ENCODE peak calls at places on chromosome 12, in four cellular contexts. K is heart left ventricle, S is psoas muscle, A is gastrocnemius medialis. G is an unnamed sample.

GRCh38 chr12:115963030-115963480 is 314.4 kb downstream of the MED13L start:
- DNase-seq in K (no peak), S (no peak), A (no peak), G (no peak)

GRCh38 chr12:64747681-64748080 is 11.5 kb downstream of the GNS start:
- DNase-seq in K (no peak), S (no peak), A (no peak), G (no peak)

GRCh38 chr12:118055144-118055557 is 5.8 kb downstream of the WSB2 start:
- DNase-seq in K (no peak), S (peak; percentile 54), A (peak; percentile 48), G (no peak)

GRCh38 chr12:7602287-7602686 is 63.4 kb downstream of the APOBEC1 start:
- DNase-seq in K (no peak), S (no peak), A (no peak), G (no peak)

GRCh38 chr12:81257952-81258551 is 180.2 kb downstream of the ACSS3 start:
- DNase-seq in K (no peak), S (no peak), A (no peak), G (no peak)

GRCh38 chr12:94922561-94922960 is 80.9 kb downstream of the NDUFA12 start:
- DNase-seq in K (no peak), S (no peak), A (no peak), G (no peak)

GRCh38 chr12:6508087-6508486 is 14.2 kb downstream of the NCAPD2 start:
- DNase-seq in K (no peak), S (no peak), A (no peak), G (no peak)

GRCh38 chr12:71685312-71685906 is 473 bp upstream of the TMEM19 start:
- DNase-seq in K (no peak), S (no peak), A (no peak), G (no peak)

GRCh38 chr12:113935459-113935858 is 30.7 kb downstream of the RBM19 start:
- DNase-seq in K (no peak), S (no peak), A (no peak), G (no peak)

GRCh38 chr12:22173154-22173553 is 127.1 kb downstream of the CMAS start:
- DNase-seq in K (no peak), S (no peak), A (no peak), G (no peak)

GRCh38 chr12:61923152-61923551 is 337.1 kb upstream of the USP15 start:
- DNase-seq in K (no peak), S (no peak), A (no peak), G (no peak)

GRCh38 chr12:12266389-12266872 is 413 bp downstream of the LRP6 start:
- DNase-seq in K (no peak), S (no peak), A (peak; percentile 20), G (no peak)

GRCh38 chr12:105355752-105356151 is 25.3 kb downstream of the C12orf75 start:
- DNase-seq in K (no peak), S (no peak), A (no peak), G (peak; percentile 24)

GRCh38 chr12:7907009-7907408 is 29.0 kb downstream of the SLC2A3 start:
- DNase-seq in K (no peak), S (no peak), A (no peak), G (no peak)

GRCh38 chr12:2332947-2333346 is 280.2 kb downstream of the CACNA1C start:
- DNase-seq in K (no peak), S (no peak), A (no peak), G (no peak)

GRCh38 chr12:55728932-55729591 is at the start of gene CD63:
- DNase-seq in K (peak; percentile 94), S (peak; percentile 95), A (peak; percentile 93), G (no peak)

GRCh38 chr12:55730447-55730820 is 1.6 kb upstream of the CD63 start:
- DNase-seq in K (no peak), S (no peak), A (no peak), G (no peak)

GRCh38 chr12:55728185-55728931 is 451 bp downstream of the CD63 start:
- DNase-seq in K (peak; percentile 90), S (peak; percentile 85), A (peak; percentile 74), G (no peak)

GRCh38 chr12:55727643-55728184 is 1.1 kb downstream of the CD63 start:
- DNase-seq in K (no peak), S (peak; percentile 73), A (peak; percentile 82), G (no peak)

DNA sequence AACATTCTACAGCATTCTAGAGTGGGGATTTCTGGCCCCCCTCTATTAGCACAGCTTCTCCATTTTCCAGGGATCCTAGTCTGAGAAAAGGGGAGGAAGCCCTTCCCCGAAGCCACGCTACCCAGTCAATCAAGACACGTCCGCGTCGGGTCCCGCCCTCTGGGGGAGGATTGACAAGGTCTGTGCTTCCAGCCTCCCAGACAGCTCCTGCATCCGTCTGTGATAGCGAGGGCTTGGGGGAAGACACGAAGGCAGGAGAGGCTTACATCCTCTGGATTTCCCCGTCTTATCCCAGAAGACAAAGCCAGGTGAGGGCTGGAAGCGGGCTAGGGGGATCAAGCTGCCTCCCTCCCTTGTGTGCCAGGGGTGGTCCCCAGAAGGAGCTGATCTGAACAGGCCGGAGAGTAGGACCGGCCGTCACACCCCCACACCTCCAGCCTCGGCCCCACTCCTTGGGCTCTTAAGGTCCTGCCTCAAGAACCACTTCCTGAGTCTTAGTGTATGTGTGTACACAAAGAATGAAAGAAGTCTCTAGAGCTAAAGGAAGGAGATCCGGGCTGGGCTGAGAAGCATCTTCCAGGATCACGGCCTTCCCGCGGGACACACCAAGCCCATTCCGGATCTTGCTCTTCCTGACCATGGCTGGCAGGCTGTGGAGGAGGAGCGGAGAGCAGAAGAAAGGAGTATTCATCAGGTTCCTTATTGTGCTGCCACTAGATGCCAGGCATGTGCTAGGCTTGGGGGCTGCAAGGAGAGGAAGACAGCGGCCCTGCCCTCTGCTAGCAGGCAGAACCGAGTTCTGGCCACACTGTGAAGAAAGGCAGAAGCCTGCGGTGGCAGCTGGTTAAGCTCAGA is 1.0 kb upstream of the CD63 start:
- DNase-seq in K (peak; percentile 94), S (peak; percentile 92), A (peak; percentile 93), G (no peak)
- TF ChIP-seq CTCF in K (no peak), S (no peak), A (no peak), G (peak; percentile 13)

GRCh38 chr12:98456583-98457573 is 58.5 kb upstream of the TMPO start:
- DNase-seq in K (peak; percentile 75), S (peak; percentile 51), A (no peak), G (no peak)
- H3K4me3 ChIP-seq in K (peak overlapping the region; percentile 29), S (peak overlapping the region; percentile 60), A (peak overlapping the region; percentile 55), G (peak overlapping the region; percentile 50)

GRCh38 chr12:92574046-92574783 is 128.6 kb upstream of the PLEKHG7 start:
- DNase-seq in K (no peak), S (no peak), A (no peak), G (no peak)
- TF ChIP-seq CTCF in K (no peak), S (no peak), A (no peak), G (peak; percentile 28)

GRCh38 chr12:112179936-112180335 is 54.6 kb downstream of the TRAFD1 start:
- DNase-seq in K (no peak), S (no peak), A (no peak), G (no peak)

GRCh38 chr12:112178796-112179195 is 53.4 kb downstream of the TRAFD1 start:
- DNase-seq in K (no peak), S (no peak), A (no peak), G (no peak)

GRCh38 chr12:112179341-112179740 is 54.0 kb downstream of the TRAFD1 start:
- DNase-seq in K (no peak), S (no peak), A (no peak), G (no peak)

GRCh38 chr12:112175361-112176155 is 50.2 kb downstream of the TRAFD1 start:
- DNase-seq in K (no peak), S (no peak), A (no peak), G (no peak)

DNA sequence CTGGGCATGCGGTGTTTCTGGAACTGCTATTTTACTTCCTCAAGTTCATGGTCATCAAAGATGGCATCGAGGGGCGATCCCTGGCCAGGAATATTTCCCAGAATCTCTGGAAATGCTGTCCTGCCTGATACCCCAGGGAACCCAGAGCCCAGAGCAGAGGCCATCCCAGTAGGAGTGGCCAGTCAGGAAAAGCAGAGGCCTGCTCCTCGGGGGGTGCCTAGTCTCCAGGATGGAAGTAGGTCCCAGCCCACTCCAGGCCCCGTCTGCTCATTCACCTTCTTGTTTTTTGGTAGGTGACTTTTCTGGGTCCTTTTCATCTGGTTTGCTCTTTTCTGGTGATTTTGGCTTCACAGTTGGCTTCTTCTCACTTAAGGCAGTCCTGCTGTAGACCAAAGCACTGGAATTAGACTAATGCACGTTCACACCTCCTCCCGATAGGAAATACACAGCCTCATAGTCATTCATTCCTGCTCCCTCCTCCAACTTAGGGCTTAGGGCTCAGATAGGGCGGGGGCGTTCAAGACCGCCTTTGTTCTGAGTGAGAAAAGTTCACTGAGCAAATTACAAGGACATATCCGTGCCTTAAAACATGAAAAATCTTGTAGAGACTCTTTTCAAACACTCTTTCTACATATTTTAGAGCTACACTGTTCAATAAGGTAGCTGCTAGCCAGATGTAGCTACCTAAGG is 51.1 kb downstream of the TRAFD1 start:
- DNase-seq in K (no peak), S (no peak), A (no peak), G (no peak)
- H3K4me3 ChIP-seq in K (no peak overlapping the region), S (no peak overlapping the region), A (no peak overlapping the region), G (no peak overlapping the region)

GRCh38 chr12:90027889-90028570 is 319.4 kb upstream of the ATP2B1 start:
- DNase-seq in K (no peak), S (no peak), A (no peak), G (no peak)
- TF ChIP-seq CTCF in K (no peak), S (no peak), A (no peak), G (no peak)

GRCh38 chr12:126936181-126936851 is 1330.7 kb upstream of the TMEM132C start:
- DNase-seq in K (peak; percentile 67), S (peak; percentile 24), A (peak; percentile 26), G (no peak)
- H3K4me3 ChIP-seq in K (no peak overlapping the region), S (peak overlapping the region; percentile 29), A (peak overlapping the region; percentile 24), G (no peak overlapping the region)

G was measured in AG04449.